ENCODE peak calls at places on chromosomes 5 and 9, in ten cellular contexts. O is A549; L is AG08395; R is cardiac septum; N is stimulated activated CD4-positive, alpha-beta T cell treated with anti-CD3 and anti-CD28 coated beads, Interleukin-2, amount 100 ng/mL, for 24 hours; A is PC-3; V is stimulated activated naive CD4-positive, alpha-beta T cell; Z is activated CD4-positive, alpha-beta T cell treated with anti-CD3 and anti-CD28 coated beads for 4 hours; Q is Calu3; D is nephron progenitor cell. F is an unnamed sample.

GRCh38 chr9:91809581-91810285 is 140.3 kb downstream of the ROR2 start:
- DNase-seq in O (no peak), L (peak), R (no peak), N (no peak), A (peak), V (no peak), Z (no peak), Q (no peak), D (no peak), F (peak)

GRCh38 chr5:180922932-180923331 is 24.0 kb downstream of the BTNL8 start:
- DNase-seq in O (no peak), L (no peak), R (no peak), N (no peak), A (no peak), V (no peak), Z (no peak), Q (no peak), D (no peak), F (no peak)

GRCh38 chr9:124183772-124184171 is 74.0 kb upstream of the NEK6 start:
- DNase-seq in O (no peak), L (no peak), R (no peak), N (no peak), A (no peak), V (no peak), Z (no peak), Q (no peak), D (no peak), F (no peak)

GRCh38 chr9:77839459-77840140 is 191.5 kb upstream of the GNA14 start:
- DNase-seq in O (no peak), L (peak), R (no peak), N (no peak), A (peak), V (no peak), Z (no peak), Q (no peak), D (no peak), F (peak)

GRCh38 chr5:113202904-113203716 is 226.5 kb downstream of the DCP2 start:
- DNase-seq in O (no peak), L (no peak), R (peak), N (no peak), A (no peak), V (no peak), Z (no peak), Q (peak), D (peak), F (peak)

GRCh38 chr5:127934791-127935256 is 148.7 kb upstream of the SLC12A2 start:
- DNase-seq in O (peak), L (peak), R (no peak), N (no peak), A (peak), V (no peak), Z (no peak), Q (peak), D (no peak), F (peak)

GRCh38 chr9:112917027-112917986 is 26.6 kb upstream of the SLC46A2 start:
- DNase-seq in O (no peak), L (no peak), R (no peak), N (no peak), A (peak), V (no peak), Z (no peak), Q (no peak), D (no peak), F (no peak)

GRCh38 chr5:178320281-178320855 is 87.8 kb upstream of the PHYKPL start:
- DNase-seq in O (no peak), L (no peak), R (no peak), N (no peak), A (no peak), V (no peak), Z (no peak), Q (no peak), D (no peak), F (no peak)

GRCh38 chr5:96529559-96529958 is 96.5 kb upstream of the PCSK1 start:
- DNase-seq in O (no peak), L (no peak), R (no peak), N (no peak), A (no peak), V (no peak), Z (no peak), Q (no peak), D (no peak), F (no peak)

GRCh38 chr5:16937023-16937379 is 913 bp upstream of the MYO10 start:
- DNase-seq in O (no peak), L (no peak), R (no peak), N (no peak), A (peak), V (no peak), Z (no peak), Q (peak), D (no peak), F (no peak)

GRCh38 chr5:154403234-154403633 is 42.6 kb upstream of the SAP30L start:
- DNase-seq in O (no peak), L (no peak), R (no peak), N (no peak), A (no peak), V (no peak), Z (no peak), Q (no peak), D (no peak), F (no peak)

GRCh38 chr9:133803028-133803585 is 65.0 kb upstream of the SARDH start:
- DNase-seq in O (no peak), L (peak), R (no peak), N (no peak), A (no peak), V (no peak), Z (no peak), Q (no peak), D (no peak), F (peak)

GRCh38 chr9:127886401-127886972 is 9.0 kb upstream of the AK1 start:
- DNase-seq in O (no peak), L (no peak), R (no peak), N (no peak), A (no peak), V (no peak), Z (no peak), Q (no peak), D (no peak), F (peak)

GRCh38 chr5:152066760-152067159 is 142.1 kb upstream of the GLRA1 start:
- DNase-seq in O (no peak), L (no peak), R (no peak), N (no peak), A (no peak), V (no peak), Z (no peak), Q (no peak), D (no peak), F (no peak)

GRCh38 chr5:35229076-35230042 is 928 bp downstream of the PRLR start:
- DNase-seq in O (no peak), L (no peak), R (no peak), N (no peak), A (peak), V (no peak), Z (no peak), Q (peak), D (peak), F (peak)

GRCh38 chr5:36392818-36393217 is 91.1 kb upstream of the RANBP3L start:
- DNase-seq in O (no peak), L (peak), R (no peak), N (no peak), A (peak), V (no peak), Z (no peak), Q (no peak), D (no peak), F (peak)

GRCh38 chr9:113587471-113588031 is 124.0 kb downstream of the RGS3 start:
- DNase-seq in O (no peak), L (no peak), R (peak), N (no peak), A (no peak), V (peak), Z (peak), Q (no peak), D (peak), F (peak)

GRCh38 chr5:149011084-149011483 is 51.8 kb downstream of the SH3TC2 start:
- DNase-seq in O (no peak), L (no peak), R (no peak), N (no peak), A (peak), V (no peak), Z (no peak), Q (peak), D (no peak), F (no peak)

GRCh38 chr5:135127604-135128240 is 93.7 kb upstream of the PITX1 start:
- DNase-seq in O (peak), L (peak), R (no peak), N (no peak), A (peak), V (no peak), Z (no peak), Q (peak), D (no peak), F (peak)

GRCh38 chr5:149325166-149325735 is 20.0 kb upstream of the GRPEL2 start:
- DNase-seq in O (no peak), L (no peak), R (no peak), N (no peak), A (no peak), V (no peak), Z (no peak), Q (no peak), D (no peak), F (peak)

GRCh38 chr5:34656001-34656699 is at the start of gene RAI14:
- DNase-seq in O (peak), L (peak), R (peak), N (peak), A (peak), V (no peak), Z (peak), Q (peak), D (peak), F (peak)

F was measured in fibroblast of mammary gland.